ENCODE peak calls at places on chromosomes 2 and 18, in six cellular contexts. One of them, this sample, is unnamed.

GRCh38 chr2:54380627-54381026 is 75.5 kb upstream of the SPTBN1 start:
- DNase-seq in keratinocyte: no peak
- DNase-seq in PC-3: no peak
- DNase-seq in mammary epithelial cell: no peak
- DNase-seq in A549: no peak
- DNase-seq in IMR-90: no peak
- DNase-seq in this sample: peak; percentile 59

GRCh38 chr2:128277961-128278681 is 40.5 kb downstream of the HS6ST1 start:
- DNase-seq in keratinocyte: no peak
- DNase-seq in PC-3: no peak
- DNase-seq in mammary epithelial cell: no peak
- DNase-seq in A549: no peak
- DNase-seq in IMR-90: no peak
- DNase-seq in this sample: no peak

GRCh38 chr2:109511168-109511567 is 102.6 kb downstream of the SEPTIN10 start:
- DNase-seq in keratinocyte: no peak
- DNase-seq in PC-3: no peak
- DNase-seq in mammary epithelial cell: no peak
- DNase-seq in A549: no peak
- DNase-seq in IMR-90: no peak
- DNase-seq in this sample: no peak

GRCh38 chr2:236575501-236575900 is 5.9 kb downstream of the ACKR3 start:
- DNase-seq in keratinocyte: no peak
- DNase-seq in PC-3: no peak
- DNase-seq in mammary epithelial cell: no peak
- DNase-seq in A549: no peak
- DNase-seq in IMR-90: no peak
- DNase-seq in this sample: no peak

GRCh38 chr2:26455801-26456700 is 21.9 kb downstream of the OTOF start:
- DNase-seq in keratinocyte: no peak
- DNase-seq in PC-3: no peak
- DNase-seq in mammary epithelial cell: no peak
- DNase-seq in A549: no peak
- DNase-seq in IMR-90: no peak
- DNase-seq in this sample: no peak

GRCh38 chr2:64945973-64946736 is 43.0 kb upstream of the SLC1A4 start:
- DNase-seq in keratinocyte: no peak
- DNase-seq in PC-3: no peak
- DNase-seq in mammary epithelial cell: no peak
- DNase-seq in A549: no peak
- DNase-seq in IMR-90: peak; percentile 17
- DNase-seq in this sample: no peak

GRCh38 chr2:71800106-71800809 is 346.9 kb downstream of the DYSF start:
- DNase-seq in keratinocyte: no peak
- DNase-seq in PC-3: no peak
- DNase-seq in mammary epithelial cell: no peak
- DNase-seq in A549: no peak
- DNase-seq in IMR-90: no peak
- DNase-seq in this sample: no peak

GRCh38 chr18:5600376-5601071 is 56.7 kb upstream of the EPB41L3 start:
- DNase-seq in keratinocyte: no peak
- DNase-seq in PC-3: peak; percentile 39
- DNase-seq in mammary epithelial cell: no peak
- DNase-seq in A549: no peak
- DNase-seq in IMR-90: peak; percentile 28
- DNase-seq in this sample: no peak

GRCh38 chr2:242029422-242030225 is 160.1 kb downstream of the RTP5 start:
- DNase-seq in keratinocyte: no peak
- DNase-seq in PC-3: no peak
- DNase-seq in mammary epithelial cell: no peak
- DNase-seq in A549: no peak
- DNase-seq in IMR-90: no peak
- DNase-seq in this sample: no peak

GRCh38 chr2:226793615-226794014 is 6.0 kb downstream of the IRS1 start:
- DNase-seq in keratinocyte: no peak
- DNase-seq in PC-3: no peak
- DNase-seq in mammary epithelial cell: no peak
- DNase-seq in A549: no peak
- DNase-seq in IMR-90: peak; percentile 18
- DNase-seq in this sample: peak; percentile 20

GRCh38 chr18:48197819-48198218 is 211.4 kb downstream of the ZBTB7C start:
- DNase-seq in keratinocyte: no peak
- DNase-seq in PC-3: no peak
- DNase-seq in mammary epithelial cell: peak; percentile 89
- DNase-seq in A549: no peak
- DNase-seq in IMR-90: no peak
- DNase-seq in this sample: no peak

GRCh38 chr18:44464401-44465185 is 216.1 kb upstream of the SETBP1 start:
- DNase-seq in keratinocyte: no peak
- DNase-seq in PC-3: no peak
- DNase-seq in mammary epithelial cell: peak; percentile 71
- DNase-seq in A549: no peak
- DNase-seq in IMR-90: no peak
- DNase-seq in this sample: peak; percentile 81

GRCh38 chr2:18047896-18048657 is 169.6 kb downstream of the KCNS3 start:
- DNase-seq in keratinocyte: peak; percentile 88
- DNase-seq in PC-3: peak; percentile 95
- DNase-seq in mammary epithelial cell: peak; percentile 91
- DNase-seq in A549: peak; percentile 5
- DNase-seq in IMR-90: peak; percentile 44
- DNase-seq in this sample: peak; percentile 47

GRCh38 chr2:101961287-101962242 is 30.2 kb upstream of the IL1R2 start:
- DNase-seq in keratinocyte: no peak
- DNase-seq in PC-3: no peak
- DNase-seq in mammary epithelial cell: no peak
- DNase-seq in A549: no peak
- DNase-seq in IMR-90: peak; percentile 96
- DNase-seq in this sample: peak; percentile 100

GRCh38 chr2:9573840-9574239 is 18.2 kb upstream of the ADAM17 start:
- DNase-seq in keratinocyte: no peak
- DNase-seq in PC-3: no peak
- DNase-seq in mammary epithelial cell: no peak
- DNase-seq in A549: no peak
- DNase-seq in IMR-90: no peak
- DNase-seq in this sample: no peak

GRCh38 chr18:46920067-46920466 is 2.7 kb downstream of the KATNAL2 start:
- DNase-seq in keratinocyte: no peak
- DNase-seq in PC-3: no peak
- DNase-seq in mammary epithelial cell: no peak
- DNase-seq in A549: no peak
- DNase-seq in IMR-90: no peak
- DNase-seq in this sample: no peak

GRCh38 chr18:59008302-59008974 is 131.2 kb upstream of the SEC11C start:
- DNase-seq in keratinocyte: peak; percentile 87
- DNase-seq in PC-3: peak; percentile 88
- DNase-seq in mammary epithelial cell: peak; percentile 86
- DNase-seq in A549: peak; percentile 77
- DNase-seq in IMR-90: peak; percentile 73
- DNase-seq in this sample: peak; percentile 85

GRCh38 chr18:13532406-13533075 is 193.8 kb downstream of the FAM210A start:
- DNase-seq in keratinocyte: no peak
- DNase-seq in PC-3: no peak
- DNase-seq in mammary epithelial cell: no peak
- DNase-seq in A549: no peak
- DNase-seq in IMR-90: no peak
- DNase-seq in this sample: no peak

GRCh38 chr2:86634352-86634751 is 10.7 kb upstream of the RNF103 start:
- DNase-seq in keratinocyte: no peak
- DNase-seq in PC-3: no peak
- DNase-seq in mammary epithelial cell: no peak
- DNase-seq in A549: no peak
- DNase-seq in IMR-90: no peak
- DNase-seq in this sample: no peak

GRCh38 chr2:86631846-86632485 is 8.3 kb upstream of the RNF103 start:
- DNase-seq in keratinocyte: no peak
- DNase-seq in PC-3: peak; percentile 58
- DNase-seq in mammary epithelial cell: peak; percentile 21
- DNase-seq in A549: no peak
- DNase-seq in IMR-90: no peak
- DNase-seq in this sample: no peak

GRCh38 chr2:86633094-86633740 is 9.6 kb upstream of the RNF103 start:
- DNase-seq in keratinocyte: no peak
- DNase-seq in PC-3: no peak
- DNase-seq in mammary epithelial cell: no peak
- DNase-seq in A549: no peak
- DNase-seq in IMR-90: no peak
- DNase-seq in this sample: no peak

GRCh38 chr2:86636842-86637241 is 13.2 kb upstream of the RNF103 start:
- DNase-seq in keratinocyte: no peak
- DNase-seq in PC-3: no peak
- DNase-seq in mammary epithelial cell: no peak
- DNase-seq in A549: no peak
- DNase-seq in IMR-90: no peak
- DNase-seq in this sample: no peak

GRCh38 chr2:86632672-86633071 is 9.0 kb upstream of the RNF103 start:
- DNase-seq in keratinocyte: no peak
- DNase-seq in PC-3: peak; percentile 63
- DNase-seq in mammary epithelial cell: no peak
- DNase-seq in A549: no peak
- DNase-seq in IMR-90: no peak
- DNase-seq in this sample: no peak
- H3K4me2 ChIP-seq in keratinocyte: no peak overlapping the region
- H3K4me2 ChIP-seq in PC-3: peak overlapping the region; percentile 65
- H3K4me2 ChIP-seq in mammary epithelial cell: no peak overlapping the region
- H3K4me2 ChIP-seq in A549: peak overlapping the region; percentile 73
- H3K4me2 ChIP-seq in IMR-90: no peak overlapping the region
- H3K4me2 ChIP-seq in this sample: no peak overlapping the region

GRCh38 chr2:10995366-10995970 is 83.7 kb downstream of the KCNF1 start:
- DNase-seq in keratinocyte: no peak
- DNase-seq in PC-3: no peak
- DNase-seq in mammary epithelial cell: no peak
- DNase-seq in A549: no peak
- DNase-seq in IMR-90: no peak
- DNase-seq in this sample: no peak
- H3K4me2 ChIP-seq in keratinocyte: no peak overlapping the region
- H3K4me2 ChIP-seq in PC-3: no peak overlapping the region
- H3K4me2 ChIP-seq in mammary epithelial cell: no peak overlapping the region
- H3K4me2 ChIP-seq in A549: no peak overlapping the region
- H3K4me2 ChIP-seq in IMR-90: no peak overlapping the region
- H3K4me2 ChIP-seq in this sample: no peak overlapping the region

DNA sequence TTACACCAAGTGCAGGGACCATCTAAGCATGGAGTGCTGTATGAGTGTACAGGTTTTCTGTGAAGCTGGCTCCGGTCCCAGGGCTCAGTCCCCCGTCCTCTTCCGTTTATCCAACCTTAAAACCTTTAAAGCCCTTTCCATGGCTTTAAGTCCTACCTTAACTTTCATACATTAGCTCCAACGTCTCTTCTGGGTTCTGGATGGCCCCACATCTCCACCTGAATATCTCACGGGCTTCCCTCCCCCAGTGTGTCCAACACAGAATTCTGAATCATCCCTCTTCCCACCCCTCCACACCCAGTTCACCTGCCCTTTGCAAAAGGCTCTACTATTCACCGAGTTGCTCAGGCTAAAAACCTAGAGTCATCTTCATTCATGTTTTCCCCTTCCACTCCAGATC is 12.8 kb downstream of the ARHGAP25 start:
- DNase-seq in keratinocyte: no peak
- DNase-seq in PC-3: no peak
- DNase-seq in mammary epithelial cell: no peak
- DNase-seq in A549: no peak
- DNase-seq in IMR-90: no peak
- DNase-seq in this sample: no peak
- H3K4me2 ChIP-seq in keratinocyte: no peak overlapping the region
- H3K4me2 ChIP-seq in PC-3: no peak overlapping the region
- H3K4me2 ChIP-seq in mammary epithelial cell: no peak overlapping the region
- H3K4me2 ChIP-seq in A549: no peak overlapping the region
- H3K4me2 ChIP-seq in IMR-90: no peak overlapping the region
- H3K4me2 ChIP-seq in this sample: no peak overlapping the region

GRCh38 chr2:98376301-98376945 is 30.2 kb downstream of the CNGA3 start:
- DNase-seq in keratinocyte: no peak
- DNase-seq in PC-3: no peak
- DNase-seq in mammary epithelial cell: no peak
- DNase-seq in A549: no peak
- DNase-seq in IMR-90: no peak
- DNase-seq in this sample: no peak
- H3K4me2 ChIP-seq in keratinocyte: no peak overlapping the region
- H3K4me2 ChIP-seq in PC-3: no peak overlapping the region
- H3K4me2 ChIP-seq in mammary epithelial cell: no peak overlapping the region
- H3K4me2 ChIP-seq in A549: no peak overlapping the region
- H3K4me2 ChIP-seq in IMR-90: no peak overlapping the region
- H3K4me2 ChIP-seq in this sample: no peak overlapping the region

GRCh38 chr2:138228101-138228500 is 263.8 kb downstream of the HNMT start:
- DNase-seq in keratinocyte: no peak
- DNase-seq in PC-3: no peak
- DNase-seq in mammary epithelial cell: no peak
- DNase-seq in A549: no peak
- DNase-seq in IMR-90: no peak
- DNase-seq in this sample: no peak

GRCh38 chr2:138219961-138220360 is 255.7 kb downstream of the HNMT start:
- DNase-seq in keratinocyte: no peak
- DNase-seq in PC-3: no peak
- DNase-seq in mammary epithelial cell: no peak
- DNase-seq in A549: no peak
- DNase-seq in IMR-90: no peak
- DNase-seq in this sample: no peak

GRCh38 chr2:138227195-138227594 is 262.9 kb downstream of the HNMT start:
- DNase-seq in keratinocyte: no peak
- DNase-seq in PC-3: no peak
- DNase-seq in mammary epithelial cell: no peak
- DNase-seq in A549: no peak
- DNase-seq in IMR-90: no peak
- DNase-seq in this sample: no peak

GRCh38 chr2:138221358-138221757 is 257.1 kb downstream of the HNMT start:
- DNase-seq in keratinocyte: no peak
- DNase-seq in PC-3: no peak
- DNase-seq in mammary epithelial cell: no peak
- DNase-seq in A549: no peak
- DNase-seq in IMR-90: no peak
- DNase-seq in this sample: no peak

DNA sequence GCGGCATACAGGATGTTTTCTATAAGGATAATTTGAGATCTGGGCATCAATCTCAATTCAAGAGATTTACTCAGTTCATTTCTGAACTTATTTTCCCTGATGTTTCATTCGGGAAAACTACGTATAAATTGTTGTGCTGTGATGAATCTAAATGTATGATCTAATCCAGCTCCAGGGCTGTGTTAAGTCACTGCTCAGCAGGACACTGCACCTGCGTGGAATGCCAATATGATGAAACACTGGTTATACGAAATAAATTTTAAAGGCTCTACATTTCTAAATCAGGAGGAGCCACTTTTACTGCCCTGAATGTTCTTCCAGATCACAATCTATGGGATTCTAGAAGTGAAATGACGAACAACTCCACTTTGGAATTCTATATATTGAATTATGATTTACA is 259.0 kb downstream of the HNMT start:
- DNase-seq in keratinocyte: no peak
- DNase-seq in PC-3: peak; percentile 33
- DNase-seq in mammary epithelial cell: peak; percentile 71
- DNase-seq in A549: no peak
- DNase-seq in IMR-90: no peak
- DNase-seq in this sample: no peak
- H3K4me2 ChIP-seq in keratinocyte: peak overlapping the region; percentile 34
- H3K4me2 ChIP-seq in PC-3: no peak overlapping the region
- H3K4me2 ChIP-seq in mammary epithelial cell: peak overlapping the region; percentile 31
- H3K4me2 ChIP-seq in A549: peak overlapping the region; percentile 7
- H3K4me2 ChIP-seq in IMR-90: no peak overlapping the region
- H3K4me2 ChIP-seq in this sample: no peak overlapping the region